ENCODE peak calls at places on chromosomes 12 and 14, in four cellular contexts. V is naive B cell, L is HFFc6, C is MCF 10A. W is an unnamed sample.

GRCh38 chr12:68119250-68119649 is 40.3 kb downstream of the IFNG start:
- DNase-seq in V (no peak), C (no peak), L (no peak), W (no peak)

GRCh38 chr14:106308839-106309389 is 782.5 kb downstream of the TMEM121 start:
- DNase-seq in C (peak; percentile 18), V (peak; percentile 63), L (no peak), W (no peak)

GRCh38 chr12:53973093-53974042 is at the start of gene HOXC11:
- DNase-seq in C (peak; percentile 65), V (no peak), L (no peak), W (no peak)

GRCh38 chr14:105136401-105137322 is 31.9 kb downstream of the JAG2 start:
- DNase-seq in C (no peak), L (no peak), V (no peak), W (no peak)

GRCh38 chr14:68607081-68607851 is 185.6 kb downstream of the ZFP36L1 start:
- DNase-seq in C (no peak), V (no peak), L (no peak), W (no peak)

GRCh38 chr12:22518067-22518719 is 26.1 kb downstream of the C2CD5 start:
- DNase-seq in V (no peak), L (no peak), C (peak; percentile 95), W (no peak)

GRCh38 chr14:104451474-104451873 is 128.1 kb upstream of the C14orf180 start:
- DNase-seq in C (no peak), V (no peak), L (no peak), W (no peak)

GRCh38 chr14:93962701-93963601 is 13.4 kb downstream of the ASB2 start:
- DNase-seq in C (no peak), L (no peak), V (peak; percentile 76), W (no peak)

GRCh38 chr14:64871344-64871743 is 8.4 kb downstream of the SPTB start:
- DNase-seq in V (no peak), L (no peak), C (no peak), W (no peak)

GRCh38 chr14:88791629-88792571 is 853 bp downstream of the EML5 start:
- DNase-seq in V (peak; percentile 12), C (no peak), L (peak; percentile 2), W (peak; percentile 18)

GRCh38 chr12:115404761-115405470 is 720.9 kb upstream of the TBX3 start:
- DNase-seq in C (peak; percentile 17), L (peak; percentile 77), V (no peak), W (peak; percentile 53)

GRCh38 chr12:64450057-64450640 is 1.8 kb upstream of the TBK1 start:
- DNase-seq in V (no peak), C (no peak), L (no peak), W (no peak)

GRCh38 chr12:124920353-124920935 is 6.0 kb upstream of the UBC start:
- DNase-seq in V (no peak), C (no peak), L (no peak), W (no peak)

W was measured in AG08396.